ENCODE peak calls at places on chromosomes 2 and 18, in five cellular contexts. K, P, D, W and M are unnamed samples.

GRCh38 chr2:15993232-15993610 is 52.9 kb downstream of the MYCN start:
- DNase-seq in W (no peak), K (peak), D (no peak), P (no peak), M (no peak)

GRCh38 chr2:220434365-220434764 is 806.9 kb downstream of the SLC4A3 start:
- DNase-seq in K (no peak), W (peak), P (peak), D (no peak), M (no peak)

GRCh38 chr2:16255120-16255519 is 314.8 kb downstream of the MYCN start:
- DNase-seq in K (no peak), W (no peak), P (no peak), D (no peak), M (no peak)

GRCh38 chr2:152200562-152201465 is 25.3 kb upstream of the STAM2 start:
- DNase-seq in P (peak), W (peak), D (no peak), K (peak), M (no peak)

GRCh38 chr2:119059940-119060339 is 98.6 kb downstream of the C1QL2 start:
- DNase-seq in W (no peak), P (no peak), D (no peak), K (no peak), M (no peak)

GRCh38 chr2:120403676-120404075 is 57.7 kb downstream of the INHBB start:
- DNase-seq in W (no peak), D (no peak), K (no peak), P (peak), M (no peak)

GRCh38 chr18:23365602-23366001 is 87.5 kb upstream of the RIOK3 start:
- DNase-seq in D (no peak), K (no peak), W (no peak), P (no peak), M (no peak)

GRCh38 chr2:46866770-46867246 is 48.8 kb downstream of the MCFD2 start:
- DNase-seq in P (no peak), K (no peak), D (no peak), W (no peak), M (no peak)

GRCh38 chr2:28357055-28357454 is 35.6 kb upstream of the FOSL2 start:
- DNase-seq in P (peak), W (no peak), K (no peak), D (no peak), M (no peak)

GRCh38 chr2:68839260-68839833 is 31.9 kb downstream of the BMP10 start:
- DNase-seq in K (peak), W (no peak), D (no peak), P (no peak), M (no peak)